ENCODE peak calls at places on chromosomes 1 and 21, in seven cellular contexts. K is neural progenitor cell, J is left lung, S is HCT116, X is tibial artery, N is PC-3, P is cardiac muscle cell. W is an unnamed sample.
A peak's percentile ranks its signal among the peaks of the same experiment; 100 is the strongest.

GRCh38 chr1:67135354-67135753 is 584 bp upstream of the C1orf141 start:
- DNase-seq in K (no peak), J (no peak), S (no peak), X (no peak), N (peak; percentile 16), P (peak; percentile 96), W (no peak)

GRCh38 chr1:229582011-229582694 is 23.6 kb upstream of the ABCB10 start:
- DNase-seq in K (no peak), J (no peak), S (no peak), X (peak; percentile 92), N (no peak), P (peak; percentile 22), W (peak; percentile 43)

GRCh38 chr1:212518188-212518951 is 85.7 kb downstream of the NENF start:
- DNase-seq in K (no peak), J (peak; percentile 77), S (no peak), X (peak; percentile 79), N (peak; percentile 33), P (peak; percentile 79), W (peak; percentile 70)

GRCh38 chr1:73839922-73840321 is 358.1 kb downstream of the LRRIQ3 start:
- DNase-seq in K (peak; percentile 20), J (no peak), S (no peak), X (no peak), N (peak; percentile 48), P (peak; percentile 10), W (no peak)

GRCh38 chr1:15919316-15919715 is 56.6 kb downstream of the ZBTB17 start:
- DNase-seq in K (no peak), J (no peak), S (no peak), X (no peak), N (peak; percentile 85), P (peak; percentile 74), W (no peak)

GRCh38 chr1:178344513-178345077 is 152.2 kb downstream of the CLEC20A start:
- DNase-seq in K (peak; percentile 38), J (no peak), S (peak; percentile 52), X (no peak), N (peak; percentile 66), P (peak; percentile 93), W (no peak)

GRCh38 chr1:5379176-5379759 is 613.0 kb downstream of the NPHP4 start:
- DNase-seq in K (no peak), J (no peak), S (no peak), X (no peak), N (no peak), P (no peak), W (no peak)

GRCh38 chr1:36871146-36871971 is 163.0 kb downstream of the GRIK3 start:
- DNase-seq in K (no peak), J (no peak), S (no peak), X (peak; percentile 45), N (no peak), P (no peak), W (no peak)

GRCh38 chr1:154325583-154326545 is 539 bp downstream of the ATP8B2 start:
- DNase-seq in K (peak; percentile 92), J (peak; percentile 84), S (peak; percentile 73), X (peak; percentile 93), N (peak; percentile 83), P (peak; percentile 91), W (peak; percentile 76)
- H3K4me1 ChIP-seq in K (peaks cover 25% of the 10 kb centered on the region), J (peaks cover 58% of the 10 kb centered on the region), S (peaks cover 26% of the 10 kb centered on the region), X (peaks cover 45% of the 10 kb centered on the region), N (peaks cover 25% of the 10 kb centered on the region), P (peaks cover 32% of the 10 kb centered on the region), W (peaks cover 22% of the 10 kb centered on the region)

DNA sequence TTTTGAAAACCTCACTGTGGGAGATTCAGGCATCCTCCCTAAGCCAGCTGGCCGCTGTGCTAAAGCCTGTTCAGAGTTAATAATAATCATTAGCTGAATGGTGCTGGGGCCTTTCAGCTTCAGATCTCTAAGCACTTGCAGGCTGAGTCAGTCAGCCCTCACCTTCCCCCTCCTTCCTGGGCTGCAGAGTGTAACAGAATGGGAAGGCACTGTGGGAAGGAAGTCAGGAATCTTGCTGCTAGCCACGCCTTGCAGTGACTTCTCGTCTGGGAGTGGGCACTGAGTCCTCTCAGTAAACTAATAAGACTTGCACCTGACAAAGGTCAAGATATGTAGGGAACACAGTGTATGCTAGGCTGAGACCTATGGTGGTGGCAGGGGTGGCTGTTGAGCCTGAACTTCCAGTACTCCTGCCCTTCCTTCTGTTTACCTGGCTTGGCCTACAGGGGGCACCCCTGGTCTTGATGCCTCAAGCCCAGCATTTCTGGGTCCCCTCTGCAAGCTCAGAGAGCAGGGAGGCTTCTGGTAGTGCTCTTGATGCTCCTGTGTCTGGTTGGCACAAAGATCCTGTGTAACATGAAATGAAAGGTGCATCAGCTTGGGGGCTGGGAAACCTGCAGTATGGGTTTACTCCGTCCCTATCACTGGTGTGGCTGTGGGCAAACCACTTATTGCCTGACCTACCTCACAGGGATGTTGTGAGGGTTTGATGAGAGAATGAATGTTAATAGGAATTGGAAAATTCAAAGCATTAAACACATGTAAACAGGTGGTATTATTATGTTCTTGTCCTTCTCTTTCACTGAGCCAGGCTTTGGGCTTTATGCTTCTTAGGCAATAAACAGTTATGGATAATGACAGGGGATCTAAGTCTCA is 6.0 kb downstream of the CYB561D1 start:
- DNase-seq in K (peak; percentile 64), J (no peak), S (no peak), X (no peak), N (peak; percentile 63), P (peak; percentile 42), W (no peak)
- TF ChIP-seq CTCF in K (peak; percentile 56), J (peak; percentile 10), S (peak; percentile 67), X (peak; percentile 28), N (peak; percentile 77), P (peak; percentile 51), W (peak; percentile 51)

GRCh38 chr1:61641171-61641570 is 83.8 kb downstream of the TM2D1 start:
- DNase-seq in K (no peak), J (no peak), S (no peak), X (no peak), N (no peak), P (peak; percentile 55), W (no peak)
- H3K27ac ChIP-seq in K (no peak overlapping the region), J (peak overlapping the region; percentile 81), S (no peak overlapping the region), X (peak overlapping the region; percentile 90), N (no peak overlapping the region), P (no peak overlapping the region), W (no peak overlapping the region)

GRCh38 chr1:11384170-11384554 is 94.8 kb upstream of the DISP3 start:
- DNase-seq in K (no peak), J (no peak), S (no peak), X (no peak), N (peak; percentile 22), P (no peak), W (no peak)

GRCh38 chr1:11391327-11391726 is 87.6 kb upstream of the DISP3 start:
- DNase-seq in K (no peak), J (no peak), S (no peak), X (no peak), N (no peak), P (no peak), W (no peak)

GRCh38 chr1:11388617-11389016 is 90.3 kb upstream of the DISP3 start:
- DNase-seq in K (no peak), J (no peak), S (peak; percentile 13), X (no peak), N (no peak), P (no peak), W (no peak)

GRCh38 chr1:11391891-11392290 is 87.1 kb upstream of the DISP3 start:
- DNase-seq in K (no peak), J (no peak), S (no peak), X (no peak), N (no peak), P (no peak), W (no peak)

DNA sequence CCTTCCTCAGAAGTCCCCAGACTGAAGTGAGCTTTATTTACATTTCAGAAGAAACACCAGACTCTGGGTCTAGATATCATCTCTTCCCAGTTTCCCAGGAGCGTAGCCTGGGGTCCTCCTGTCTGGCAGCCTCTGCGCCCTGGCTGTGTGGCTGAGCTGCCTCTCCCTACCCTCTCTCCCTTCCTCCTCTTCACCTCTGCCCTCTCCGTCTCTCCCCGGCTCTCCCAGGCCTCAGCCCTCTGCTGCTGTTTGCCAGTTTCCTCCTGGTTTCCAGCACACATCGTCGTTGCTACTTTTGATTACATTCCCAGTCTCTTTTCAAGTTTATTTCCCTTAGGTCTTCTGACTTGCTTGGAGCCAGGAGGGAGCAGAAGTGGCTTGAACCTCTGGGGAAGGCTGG is 91.1 kb upstream of the DISP3 start:
- DNase-seq in K (no peak), J (no peak), S (no peak), X (no peak), N (no peak), P (no peak), W (no peak)
- H3K4me1 ChIP-seq in K (no peaks in the 10 kb centered on the region), J (no peaks in the 10 kb centered on the region), S (no peaks in the 10 kb centered on the region), X (no peaks in the 10 kb centered on the region), N (no peaks in the 10 kb centered on the region), P (peaks cover 11% of the 10 kb centered on the region), W (no peaks in the 10 kb centered on the region)

GRCh38 chr1:167987174-167987573 is 50.3 kb upstream of the MPC2 start:
- DNase-seq in K (no peak), J (no peak), S (no peak), X (no peak), N (peak; percentile 80), P (no peak), W (no peak)
- TF ChIP-seq CTCF in K (no peak), J (no peak), S (no peak), X (no peak), N (no peak), P (no peak), W (no peak)

GRCh38 chr21:32426066-32426465 is 13.6 kb downstream of the EVA1C start:
- DNase-seq in K (no peak), J (no peak), S (no peak), X (no peak), N (peak; percentile 3), P (peak; percentile 33), W (no peak)

GRCh38 chr21:32427958-32428623 is 15.6 kb downstream of the EVA1C start:
- DNase-seq in K (no peak), J (no peak), S (no peak), X (no peak), N (no peak), P (peak; percentile 77), W (no peak)

GRCh38 chr21:32424674-32425073 is 12.2 kb downstream of the EVA1C start:
- DNase-seq in K (no peak), J (no peak), S (no peak), X (no peak), N (peak; percentile 31), P (no peak), W (no peak)

GRCh38 chr21:32425628-32426027 is 13.1 kb downstream of the EVA1C start:
- DNase-seq in K (no peak), J (no peak), S (no peak), X (no peak), N (no peak), P (no peak), W (no peak)

DNA sequence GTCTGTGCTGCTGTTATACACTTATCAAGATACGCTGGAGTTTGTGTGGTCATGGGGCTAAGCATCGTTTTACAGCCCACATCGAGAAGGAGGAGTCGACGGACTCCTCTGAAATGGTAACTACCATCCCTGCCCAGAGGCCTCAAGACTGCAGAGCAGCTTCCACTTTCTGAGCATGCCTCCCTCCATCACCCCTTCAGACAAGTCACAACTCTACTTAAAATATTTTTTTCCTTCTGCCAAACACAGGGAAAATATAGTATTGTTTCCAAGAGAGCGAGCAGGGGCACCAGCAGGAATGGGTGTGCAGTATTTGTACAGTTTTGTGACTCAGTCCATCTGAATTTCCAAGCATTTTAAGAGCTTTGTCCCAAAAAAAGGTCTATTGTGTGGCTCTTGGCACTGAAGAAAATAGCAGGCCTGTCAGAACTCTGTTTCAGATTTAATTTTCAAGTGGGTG is 14.1 kb downstream of the EVA1C start:
- DNase-seq in K (no peak), J (no peak), S (no peak), X (no peak), N (peak; percentile 86), P (peak; percentile 67), W (no peak)
- H3K27ac ChIP-seq in K (no peak overlapping the region), J (no peak overlapping the region), S (no peak overlapping the region), X (no peak overlapping the region), N (peak overlapping the region; percentile 87), P (no peak overlapping the region), W (no peak overlapping the region)